ENCODE peak calls at places on chromosomes 7 and 10, in six cellular contexts. G, N, C, O, T and Q are unnamed samples.

GRCh38 chr10:43059336-43059720 is 17.5 kb upstream of the RET start:
- DNase-seq in G (no peak), N (no peak), C (no peak), O (no peak), T (no peak), Q (no peak)

GRCh38 chr7:19242246-19242645 is 97.0 kb upstream of the FERD3L start:
- DNase-seq in G (no peak), N (no peak), C (no peak), O (no peak), T (no peak), Q (no peak)

GRCh38 chr10:131430716-131431402 is 119.3 kb upstream of the TCERG1L start:
- DNase-seq in G (no peak), N (no peak), C (no peak), O (no peak), T (no peak), Q (no peak)

GRCh38 chr7:101093907-101094306 is 8.6 kb downstream of the TRIM56 start:
- DNase-seq in G (no peak), N (no peak), C (no peak), O (no peak), T (no peak), Q (no peak)

GRCh38 chr7:98228801-98229200 is 17.6 kb downstream of the BHLHA15 start:
- DNase-seq in G (no peak), N (no peak), C (no peak), O (no peak), T (no peak), Q (no peak)

GRCh38 chr10:107437921-107438320 is 273.4 kb upstream of the SORCS1 start:
- DNase-seq in G (no peak), N (no peak), C (no peak), O (no peak), T (peak), Q (no peak)

GRCh38 chr10:62136931-62137330 is 131.7 kb downstream of the RTKN2 start:
- DNase-seq in G (no peak), N (no peak), C (no peak), O (no peak), T (no peak), Q (no peak)

GRCh38 chr7:131225619-131226101 is 102.0 kb upstream of the MKLN1 start:
- DNase-seq in G (no peak), N (no peak), C (no peak), O (peak), T (peak), Q (peak)

GRCh38 chr7:2873686-2874551 is 29.8 kb upstream of the GNA12 start:
- DNase-seq in G (no peak), N (no peak), C (peak), O (no peak), T (peak), Q (no peak)

GRCh38 chr10:97651773-97652172 is 11.3 kb downstream of the PI4K2A start:
- DNase-seq in G (no peak), N (no peak), C (no peak), O (no peak), T (no peak), Q (no peak)

GRCh38 chr10:132139526-132139925 is 47.2 kb upstream of the DPYSL4 start:
- DNase-seq in G (no peak), N (no peak), C (no peak), O (no peak), T (no peak), Q (no peak)

GRCh38 chr7:27175005-27175625 is 995 bp upstream of the HOXA10 start:
- DNase-seq in G (no peak), N (no peak), C (peak), O (peak), T (no peak), Q (peak)

GRCh38 chr7:20681258-20681882 is 65.9 kb downstream of the ABCB5 start:
- DNase-seq in G (no peak), N (no peak), C (no peak), O (no peak), T (no peak), Q (no peak)

GRCh38 chr7:158431941-158432347 is 155.7 kb downstream of the PTPRN2 start:
- DNase-seq in G (no peak), N (no peak), C (no peak), O (peak), T (peak), Q (no peak)

GRCh38 chr7:126403040-126403439 is 849.7 kb downstream of the GRM8 start:
- DNase-seq in G (no peak), N (no peak), C (no peak), O (no peak), T (no peak), Q (no peak)

GRCh38 chr10:68989317-68989990 is 851 bp downstream of the KIFBP start:
- DNase-seq in G (no peak), N (no peak), C (no peak), O (no peak), T (peak), Q (no peak)

GRCh38 chr10:35728341-35728740 is 86.2 kb upstream of the FZD8 start:
- DNase-seq in G (no peak), N (no peak), C (no peak), O (no peak), T (no peak), Q (no peak)

GRCh38 chr10:59622320-59622901 is 87.2 kb downstream of the SLC16A9 start:
- DNase-seq in G (peak), N (peak), C (peak), O (no peak), T (peak), Q (peak)

GRCh38 chr7:154911862-154912261 is 91.1 kb downstream of the PAXIP1 start:
- DNase-seq in G (no peak), N (no peak), C (no peak), O (peak), T (no peak), Q (no peak)

GRCh38 chr10:18359839-18360238 is 219.6 kb downstream of the CACNB2 start:
- DNase-seq in G (no peak), N (no peak), C (no peak), O (no peak), T (no peak), Q (no peak)

GRCh38 chr7:107854989-107855388 is 36.0 kb upstream of the DLD start:
- DNase-seq in G (no peak), N (no peak), C (no peak), O (no peak), T (no peak), Q (no peak)

GRCh38 chr7:38321515-38321944 is 48.1 kb upstream of the TARP start:
- DNase-seq in G (no peak), N (no peak), C (no peak), O (no peak), T (no peak), Q (no peak)